ENCODE peak calls at places on chromosomes 3 and 15, in seven cellular contexts. D is cardiac fibroblast, B is neural progenitor cell, O is brain microvascular endothelial cell, E is endothelial cell, N is thoracic aorta, Y is IMR-90. X is an unnamed sample.

GRCh38 chr15:29695486-29696167 is 126.6 kb downstream of the TJP1 start:
- DNase-seq in Y (no peak), D (no peak), O (no peak), E (no peak), N (no peak), B (peak; percentile 49), X (no peak)

GRCh38 chr3:81580399-81580798 is 181.0 kb downstream of the GBE1 start:
- DNase-seq in O (no peak), B (peak; percentile 66), D (no peak), N (no peak), E (no peak), Y (no peak), X (no peak)

GRCh38 chr3:141828487-141829284 is 47.8 kb upstream of the ATP1B3 start:
- DNase-seq in D (peak; percentile 42), E (no peak), B (peak; percentile 27), N (no peak), Y (peak; percentile 3), O (no peak), X (peak; percentile 81)

GRCh38 chr3:72448858-72449257 is 399.4 kb downstream of the SHQ1 start:
- DNase-seq in N (no peak), D (peak; percentile 9), Y (no peak), O (no peak), E (no peak), B (no peak), X (peak; percentile 9)

GRCh38 chr15:71743861-71744382 is 66.4 kb upstream of the NR2E3 start:
- DNase-seq in E (peak; percentile 69), Y (peak; percentile 69), N (no peak), O (peak; percentile 43), D (peak; percentile 71), B (peak; percentile 78), X (no peak)

GRCh38 chr3:65713016-65713415 is 325.7 kb downstream of the MAGI1 start:
- DNase-seq in D (peak; percentile 62), Y (peak; percentile 79), O (peak; percentile 79), N (no peak), E (peak; percentile 7), B (peak; percentile 49), X (peak; percentile 37)

GRCh38 chr15:40243126-40243810 is 4.4 kb downstream of the PAK6 start:
- DNase-seq in O (no peak), D (no peak), B (no peak), E (no peak), N (no peak), Y (no peak), X (peak; percentile 44)

GRCh38 chr3:64104691-64105101 is 81.4 kb upstream of the PSMD6 start:
- DNase-seq in D (peak; percentile 36), Y (peak; percentile 87), E (no peak), B (no peak), O (no peak), N (no peak), X (peak; percentile 87)

GRCh38 chr3:20561166-20561565 is 375.2 kb upstream of the SGO1 start:
- DNase-seq in E (no peak), Y (no peak), N (no peak), B (no peak), O (no peak), D (no peak), X (no peak)

GRCh38 chr3:160707187-160707789 is 30.3 kb downstream of the ARL14 start:
- DNase-seq in E (peak; percentile 34), N (no peak), D (peak; percentile 78), B (peak; percentile 73), O (peak; percentile 48), Y (peak; percentile 50), X (peak; percentile 5)

GRCh38 chr15:57922780-57923179 is 142.7 kb downstream of the ALDH1A2 start:
- DNase-seq in B (no peak), D (peak; percentile 44), O (no peak), E (peak; percentile 10), N (no peak), Y (no peak), X (no peak)

GRCh38 chr3:103589770-103590169 is 1155.0 kb downstream of the ZPLD1 start:
- DNase-seq in Y (no peak), O (no peak), E (no peak), B (no peak), N (no peak), D (no peak), X (no peak)

GRCh38 chr15:100737214-100737613 is 134.8 kb downstream of the ASB7 start:
- DNase-seq in O (no peak), E (no peak), N (no peak), B (peak; percentile 61), D (no peak), Y (no peak), X (no peak)

GRCh38 chr15:73985101-73985873 is 6.8 kb downstream of the STOML1 start:
- DNase-seq in E (no peak), N (no peak), B (no peak), D (peak; percentile 58), Y (peak; percentile 83), O (no peak), X (no peak)

GRCh38 chr15:48925714-48926223 is 38.0 kb downstream of the SHC4 start:
- DNase-seq in Y (peak; percentile 97), D (peak; percentile 94), E (no peak), N (no peak), O (peak; percentile 89), B (no peak), X (peak; percentile 93)

DNA sequence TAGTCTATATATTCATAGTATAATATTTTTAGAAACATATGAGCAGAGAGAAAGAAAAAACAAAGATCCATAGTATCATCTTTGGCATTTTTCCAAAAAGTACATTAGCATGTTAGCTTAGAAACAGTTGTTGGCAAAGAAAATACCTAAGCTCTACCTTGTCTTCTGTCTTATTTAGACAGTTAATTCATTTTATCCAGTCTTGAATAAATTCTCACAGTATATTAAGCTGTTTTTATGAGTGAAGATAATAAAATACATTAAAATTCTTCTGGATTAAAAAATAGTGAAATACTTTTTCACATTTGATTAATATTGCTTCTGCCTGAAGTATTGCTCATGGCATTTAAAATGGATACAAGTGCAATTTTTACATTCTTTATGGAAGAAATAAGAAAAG is 145.2 kb downstream of the ZIC1 start:
- DNase-seq in Y (no peak), E (no peak), B (no peak), N (no peak), O (no peak), D (no peak), X (no peak)
- TF ChIP-seq CTCF in Y (no peak), E (no peak), B (no peak), N (no peak), O (no peak), D (no peak), X (no peak)

GRCh38 chr15:45804028-45804427 is 169.2 kb downstream of the SQOR start:
- DNase-seq in Y (no peak), O (no peak), E (no peak), B (no peak), D (no peak), N (no peak), X (no peak)
- TF ChIP-seq CTCF in Y (no peak), O (no peak), E (no peak), B (no peak), D (no peak), N (no peak), X (no peak)

GRCh38 chr3:133457465-133458067 is 57.7 kb downstream of the BFSP2 start:
- DNase-seq in D (peak; percentile 47), Y (no peak), B (no peak), N (no peak), O (no peak), E (no peak), X (no peak)
- TF ChIP-seq CTCF in D (peak; percentile 38), Y (peak; percentile 26), B (no peak), N (no peak), O (peak; percentile 56), E (peak; percentile 68), X (peak; percentile 63)

GRCh38 chr3:47478022-47478421 is 2.3 kb upstream of the SCAP start:
- DNase-seq in D (no peak), B (no peak), E (no peak), Y (no peak), O (no peak), N (no peak), X (no peak)

GRCh38 chr3:47476330-47476626 is 537 bp upstream of the SCAP start:
- DNase-seq in E (no peak), D (no peak), O (no peak), Y (no peak), N (no peak), B (no peak), X (no peak)

GRCh38 chr3:47475570-47476329 is at the start of gene SCAP:
- DNase-seq in B (peak; percentile 97), N (peak; percentile 75), D (peak; percentile 81), O (peak; percentile 40), E (peak; percentile 96), Y (peak; percentile 64), X (peak; percentile 49)

GRCh38 chr3:47475029-47475569 is 642 bp downstream of the SCAP start:
- DNase-seq in O (peak; percentile 13), D (peak; percentile 35), N (no peak), Y (peak; percentile 32), B (peak; percentile 66), E (no peak), X (peak; percentile 30)

DNA sequence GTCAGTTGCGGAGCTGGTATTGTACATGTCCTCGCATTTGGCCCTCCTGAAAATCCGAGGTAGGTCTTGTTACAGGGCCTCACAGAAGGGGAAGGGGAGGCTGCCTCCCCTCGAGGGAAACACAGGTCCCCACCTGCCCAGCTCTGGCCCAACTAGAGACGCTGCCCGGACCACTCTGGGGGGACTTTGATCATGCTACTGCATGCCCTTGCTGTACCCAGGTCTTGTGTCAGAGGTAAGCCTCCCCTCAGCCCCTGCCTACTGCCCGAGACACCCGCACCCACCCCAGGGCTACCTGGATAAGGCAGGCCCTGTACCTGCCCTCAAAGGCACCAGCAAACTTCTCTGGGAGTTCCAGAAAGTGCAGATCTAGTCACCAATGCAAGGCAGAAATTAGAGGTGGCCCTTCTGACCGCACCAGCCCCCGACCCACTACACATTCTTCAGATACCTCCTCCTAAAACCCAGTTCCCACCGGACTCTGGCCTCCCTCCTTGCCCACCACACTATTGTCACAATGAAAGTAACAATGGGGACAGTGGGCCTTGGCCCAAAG is 981 bp upstream of the SCAP start:
- DNase-seq in N (no peak), B (no peak), D (no peak), Y (no peak), O (no peak), E (no peak), X (no peak)
- TF ChIP-seq CTCF in N (no peak), B (no peak), D (no peak), Y (no peak), O (no peak), E (no peak), X (no peak)